ENCODE peak calls at places on chromosomes 1 and 21, in ten cellular contexts. One of them, this sample, is unnamed.

GRCh38 chr1:200369706-200370105 is 40.1 kb downstream of the ZNF281 start:
- ATAC-seq in aorta: no peak
- ATAC-seq in activated naive CD8-positive, alpha-beta T cell treated with anti-CD3 and anti-CD28 coated beads, Interleukin-2, amount 10 ng/mL, durations not matched to agents 7 days and 5 days: no peak
- ATAC-seq in lower lobe of right lung: no peak
- ATAC-seq in esophagus mucosa: no peak
- ATAC-seq in stimulated activated naive B cell treated with anti-CD40 and anti-IgM and Interleukin-4, amounts not matched to agents 10 μg/mL and 1 μg/mL and 100 μg/mL, for 72 hours: no peak
- ATAC-seq in stimulated activated effector memory CD8-positive, alpha-beta T cell treated with anti-CD3 and anti-CD28 coated beads, Interleukin-12 subunit alpha, Interleukin-12 subunit beta, amount 100 ng/mL, for 72 hours: no peak
- ATAC-seq in stimulated activated naive CD8-positive, alpha-beta T cell treated with anti-CD3 and anti-CD28 coated beads, Interleukin-15, Interleukin-2, amounts not matched to agents 100 U/mL and 50 U/mL, for 24 hours: no peak
- ATAC-seq in activated T-cell treated with anti-CD3 and anti-CD28 coated beads, Interleukin-2, amount 50 U/mL, for 4 hours: no peak
- ATAC-seq in upper lobe of right lung: no peak
- ATAC-seq in this sample: no peak

GRCh38 chr21:32403201-32403701 is 9.3 kb upstream of the EVA1C start:
- ATAC-seq in upper lobe of right lung: peak
- ATAC-seq in esophagus mucosa: peak
- ATAC-seq in aorta: peak
- ATAC-seq in activated naive CD8-positive, alpha-beta T cell treated with anti-CD3 and anti-CD28 coated beads, Interleukin-2, amount 10 ng/mL, durations not matched to agents 7 days and 5 days: peak
- ATAC-seq in stimulated activated naive CD8-positive, alpha-beta T cell treated with anti-CD3 and anti-CD28 coated beads, Interleukin-15, Interleukin-2, amounts not matched to agents 100 U/mL and 50 U/mL, for 24 hours: peak
- ATAC-seq in lower lobe of right lung: peak
- ATAC-seq in activated T-cell treated with anti-CD3 and anti-CD28 coated beads, Interleukin-2, amount 50 U/mL, for 4 hours: peak
- ATAC-seq in stimulated activated naive B cell treated with anti-CD40 and anti-IgM and Interleukin-4, amounts not matched to agents 10 μg/mL and 1 μg/mL and 100 μg/mL, for 72 hours: peak
- ATAC-seq in stimulated activated effector memory CD8-positive, alpha-beta T cell treated with anti-CD3 and anti-CD28 coated beads, Interleukin-12 subunit alpha, Interleukin-12 subunit beta, amount 100 ng/mL, for 72 hours: peak
- ATAC-seq in this sample: peak

GRCh38 chr1:179228783-179229213 is 679 bp downstream of the ABL2 start:
- ATAC-seq in activated T-cell treated with anti-CD3 and anti-CD28 coated beads, Interleukin-2, amount 50 U/mL, for 4 hours: peak
- ATAC-seq in stimulated activated naive CD8-positive, alpha-beta T cell treated with anti-CD3 and anti-CD28 coated beads, Interleukin-15, Interleukin-2, amounts not matched to agents 100 U/mL and 50 U/mL, for 24 hours: peak
- ATAC-seq in lower lobe of right lung: peak
- ATAC-seq in aorta: peak
- ATAC-seq in activated naive CD8-positive, alpha-beta T cell treated with anti-CD3 and anti-CD28 coated beads, Interleukin-2, amount 10 ng/mL, durations not matched to agents 7 days and 5 days: no peak
- ATAC-seq in upper lobe of right lung: peak
- ATAC-seq in esophagus mucosa: peak
- ATAC-seq in stimulated activated effector memory CD8-positive, alpha-beta T cell treated with anti-CD3 and anti-CD28 coated beads, Interleukin-12 subunit alpha, Interleukin-12 subunit beta, amount 100 ng/mL, for 72 hours: peak
- ATAC-seq in stimulated activated naive B cell treated with anti-CD40 and anti-IgM and Interleukin-4, amounts not matched to agents 10 μg/mL and 1 μg/mL and 100 μg/mL, for 72 hours: peak
- ATAC-seq in this sample: peak

GRCh38 chr1:32091176-32091575 is 16.7 kb upstream of the KPNA6 start:
- ATAC-seq in activated T-cell treated with anti-CD3 and anti-CD28 coated beads, Interleukin-2, amount 50 U/mL, for 4 hours: no peak
- ATAC-seq in stimulated activated naive B cell treated with anti-CD40 and anti-IgM and Interleukin-4, amounts not matched to agents 10 μg/mL and 1 μg/mL and 100 μg/mL, for 72 hours: no peak
- ATAC-seq in stimulated activated effector memory CD8-positive, alpha-beta T cell treated with anti-CD3 and anti-CD28 coated beads, Interleukin-12 subunit alpha, Interleukin-12 subunit beta, amount 100 ng/mL, for 72 hours: peak
- ATAC-seq in stimulated activated naive CD8-positive, alpha-beta T cell treated with anti-CD3 and anti-CD28 coated beads, Interleukin-15, Interleukin-2, amounts not matched to agents 100 U/mL and 50 U/mL, for 24 hours: no peak
- ATAC-seq in aorta: no peak
- ATAC-seq in upper lobe of right lung: no peak
- ATAC-seq in esophagus mucosa: no peak
- ATAC-seq in lower lobe of right lung: no peak
- ATAC-seq in activated naive CD8-positive, alpha-beta T cell treated with anti-CD3 and anti-CD28 coated beads, Interleukin-2, amount 10 ng/mL, durations not matched to agents 7 days and 5 days: no peak
- ATAC-seq in this sample: no peak

GRCh38 chr1:58874757-58875755 is 91.2 kb upstream of the JUN start:
- ATAC-seq in stimulated activated naive B cell treated with anti-CD40 and anti-IgM and Interleukin-4, amounts not matched to agents 10 μg/mL and 1 μg/mL and 100 μg/mL, for 72 hours: no peak
- ATAC-seq in lower lobe of right lung: peak
- ATAC-seq in activated T-cell treated with anti-CD3 and anti-CD28 coated beads, Interleukin-2, amount 50 U/mL, for 4 hours: no peak
- ATAC-seq in stimulated activated naive CD8-positive, alpha-beta T cell treated with anti-CD3 and anti-CD28 coated beads, Interleukin-15, Interleukin-2, amounts not matched to agents 100 U/mL and 50 U/mL, for 24 hours: no peak
- ATAC-seq in upper lobe of right lung: peak
- ATAC-seq in stimulated activated effector memory CD8-positive, alpha-beta T cell treated with anti-CD3 and anti-CD28 coated beads, Interleukin-12 subunit alpha, Interleukin-12 subunit beta, amount 100 ng/mL, for 72 hours: no peak
- ATAC-seq in activated naive CD8-positive, alpha-beta T cell treated with anti-CD3 and anti-CD28 coated beads, Interleukin-2, amount 10 ng/mL, durations not matched to agents 7 days and 5 days: no peak
- ATAC-seq in aorta: peak
- ATAC-seq in esophagus mucosa: peak
- ATAC-seq in this sample: peak

GRCh38 chr21:37204580-37204979 is 62.6 kb downstream of the VPS26C start:
- ATAC-seq in esophagus mucosa: no peak
- ATAC-seq in aorta: no peak
- ATAC-seq in activated naive CD8-positive, alpha-beta T cell treated with anti-CD3 and anti-CD28 coated beads, Interleukin-2, amount 10 ng/mL, durations not matched to agents 7 days and 5 days: no peak
- ATAC-seq in stimulated activated naive B cell treated with anti-CD40 and anti-IgM and Interleukin-4, amounts not matched to agents 10 μg/mL and 1 μg/mL and 100 μg/mL, for 72 hours: no peak
- ATAC-seq in lower lobe of right lung: no peak
- ATAC-seq in upper lobe of right lung: no peak
- ATAC-seq in stimulated activated naive CD8-positive, alpha-beta T cell treated with anti-CD3 and anti-CD28 coated beads, Interleukin-15, Interleukin-2, amounts not matched to agents 100 U/mL and 50 U/mL, for 24 hours: no peak
- ATAC-seq in activated T-cell treated with anti-CD3 and anti-CD28 coated beads, Interleukin-2, amount 50 U/mL, for 4 hours: no peak
- ATAC-seq in stimulated activated effector memory CD8-positive, alpha-beta T cell treated with anti-CD3 and anti-CD28 coated beads, Interleukin-12 subunit alpha, Interleukin-12 subunit beta, amount 100 ng/mL, for 72 hours: no peak
- ATAC-seq in this sample: no peak

GRCh38 chr21:31397939-31398338 is 53.9 kb upstream of the TIAM1 start:
- ATAC-seq in esophagus mucosa: peak
- ATAC-seq in activated naive CD8-positive, alpha-beta T cell treated with anti-CD3 and anti-CD28 coated beads, Interleukin-2, amount 10 ng/mL, durations not matched to agents 7 days and 5 days: peak
- ATAC-seq in stimulated activated naive B cell treated with anti-CD40 and anti-IgM and Interleukin-4, amounts not matched to agents 10 μg/mL and 1 μg/mL and 100 μg/mL, for 72 hours: peak
- ATAC-seq in lower lobe of right lung: no peak
- ATAC-seq in upper lobe of right lung: no peak
- ATAC-seq in stimulated activated effector memory CD8-positive, alpha-beta T cell treated with anti-CD3 and anti-CD28 coated beads, Interleukin-12 subunit alpha, Interleukin-12 subunit beta, amount 100 ng/mL, for 72 hours: no peak
- ATAC-seq in stimulated activated naive CD8-positive, alpha-beta T cell treated with anti-CD3 and anti-CD28 coated beads, Interleukin-15, Interleukin-2, amounts not matched to agents 100 U/mL and 50 U/mL, for 24 hours: peak
- ATAC-seq in activated T-cell treated with anti-CD3 and anti-CD28 coated beads, Interleukin-2, amount 50 U/mL, for 4 hours: no peak
- ATAC-seq in aorta: no peak
- ATAC-seq in this sample: no peak

GRCh38 chr21:31012133-31013089 is 25.9 kb downstream of the KRTAP19-8 start:
- ATAC-seq in stimulated activated naive CD8-positive, alpha-beta T cell treated with anti-CD3 and anti-CD28 coated beads, Interleukin-15, Interleukin-2, amounts not matched to agents 100 U/mL and 50 U/mL, for 24 hours: no peak
- ATAC-seq in stimulated activated effector memory CD8-positive, alpha-beta T cell treated with anti-CD3 and anti-CD28 coated beads, Interleukin-12 subunit alpha, Interleukin-12 subunit beta, amount 100 ng/mL, for 72 hours: peak
- ATAC-seq in upper lobe of right lung: no peak
- ATAC-seq in stimulated activated naive B cell treated with anti-CD40 and anti-IgM and Interleukin-4, amounts not matched to agents 10 μg/mL and 1 μg/mL and 100 μg/mL, for 72 hours: no peak
- ATAC-seq in esophagus mucosa: no peak
- ATAC-seq in activated naive CD8-positive, alpha-beta T cell treated with anti-CD3 and anti-CD28 coated beads, Interleukin-2, amount 10 ng/mL, durations not matched to agents 7 days and 5 days: peak
- ATAC-seq in aorta: no peak
- ATAC-seq in lower lobe of right lung: no peak
- ATAC-seq in activated T-cell treated with anti-CD3 and anti-CD28 coated beads, Interleukin-2, amount 50 U/mL, for 4 hours: no peak
- ATAC-seq in this sample: no peak

GRCh38 chr1:183180213-183180612 is 5.9 kb upstream of the LAMC2 start:
- ATAC-seq in stimulated activated naive CD8-positive, alpha-beta T cell treated with anti-CD3 and anti-CD28 coated beads, Interleukin-15, Interleukin-2, amounts not matched to agents 100 U/mL and 50 U/mL, for 24 hours: no peak
- ATAC-seq in stimulated activated effector memory CD8-positive, alpha-beta T cell treated with anti-CD3 and anti-CD28 coated beads, Interleukin-12 subunit alpha, Interleukin-12 subunit beta, amount 100 ng/mL, for 72 hours: no peak
- ATAC-seq in aorta: peak
- ATAC-seq in esophagus mucosa: peak
- ATAC-seq in upper lobe of right lung: peak
- ATAC-seq in activated naive CD8-positive, alpha-beta T cell treated with anti-CD3 and anti-CD28 coated beads, Interleukin-2, amount 10 ng/mL, durations not matched to agents 7 days and 5 days: no peak
- ATAC-seq in activated T-cell treated with anti-CD3 and anti-CD28 coated beads, Interleukin-2, amount 50 U/mL, for 4 hours: no peak
- ATAC-seq in lower lobe of right lung: peak
- ATAC-seq in stimulated activated naive B cell treated with anti-CD40 and anti-IgM and Interleukin-4, amounts not matched to agents 10 μg/mL and 1 μg/mL and 100 μg/mL, for 72 hours: peak
- ATAC-seq in this sample: peak

GRCh38 chr1:18657436-18658179 is 27.0 kb downstream of the PAX7 start:
- ATAC-seq in activated T-cell treated with anti-CD3 and anti-CD28 coated beads, Interleukin-2, amount 50 U/mL, for 4 hours: no peak
- ATAC-seq in activated naive CD8-positive, alpha-beta T cell treated with anti-CD3 and anti-CD28 coated beads, Interleukin-2, amount 10 ng/mL, durations not matched to agents 7 days and 5 days: no peak
- ATAC-seq in upper lobe of right lung: no peak
- ATAC-seq in stimulated activated naive B cell treated with anti-CD40 and anti-IgM and Interleukin-4, amounts not matched to agents 10 μg/mL and 1 μg/mL and 100 μg/mL, for 72 hours: no peak
- ATAC-seq in stimulated activated naive CD8-positive, alpha-beta T cell treated with anti-CD3 and anti-CD28 coated beads, Interleukin-15, Interleukin-2, amounts not matched to agents 100 U/mL and 50 U/mL, for 24 hours: no peak
- ATAC-seq in esophagus mucosa: no peak
- ATAC-seq in stimulated activated effector memory CD8-positive, alpha-beta T cell treated with anti-CD3 and anti-CD28 coated beads, Interleukin-12 subunit alpha, Interleukin-12 subunit beta, amount 100 ng/mL, for 72 hours: no peak
- ATAC-seq in aorta: no peak
- ATAC-seq in lower lobe of right lung: no peak
- ATAC-seq in this sample: no peak

GRCh38 chr21:33668180-33668579 is 25.9 kb downstream of the ITSN1 start:
- ATAC-seq in aorta: peak
- ATAC-seq in activated naive CD8-positive, alpha-beta T cell treated with anti-CD3 and anti-CD28 coated beads, Interleukin-2, amount 10 ng/mL, durations not matched to agents 7 days and 5 days: no peak
- ATAC-seq in stimulated activated naive CD8-positive, alpha-beta T cell treated with anti-CD3 and anti-CD28 coated beads, Interleukin-15, Interleukin-2, amounts not matched to agents 100 U/mL and 50 U/mL, for 24 hours: no peak
- ATAC-seq in lower lobe of right lung: no peak
- ATAC-seq in upper lobe of right lung: peak
- ATAC-seq in esophagus mucosa: no peak
- ATAC-seq in stimulated activated effector memory CD8-positive, alpha-beta T cell treated with anti-CD3 and anti-CD28 coated beads, Interleukin-12 subunit alpha, Interleukin-12 subunit beta, amount 100 ng/mL, for 72 hours: no peak
- ATAC-seq in stimulated activated naive B cell treated with anti-CD40 and anti-IgM and Interleukin-4, amounts not matched to agents 10 μg/mL and 1 μg/mL and 100 μg/mL, for 72 hours: no peak
- ATAC-seq in activated T-cell treated with anti-CD3 and anti-CD28 coated beads, Interleukin-2, amount 50 U/mL, for 4 hours: no peak
- ATAC-seq in this sample: no peak

GRCh38 chr1:177278626-177279390 is 108.0 kb downstream of the BRINP2 start:
- ATAC-seq in upper lobe of right lung: no peak
- ATAC-seq in aorta: no peak
- ATAC-seq in lower lobe of right lung: no peak
- ATAC-seq in stimulated activated naive B cell treated with anti-CD40 and anti-IgM and Interleukin-4, amounts not matched to agents 10 μg/mL and 1 μg/mL and 100 μg/mL, for 72 hours: no peak
- ATAC-seq in esophagus mucosa: no peak
- ATAC-seq in stimulated activated effector memory CD8-positive, alpha-beta T cell treated with anti-CD3 and anti-CD28 coated beads, Interleukin-12 subunit alpha, Interleukin-12 subunit beta, amount 100 ng/mL, for 72 hours: no peak
- ATAC-seq in activated naive CD8-positive, alpha-beta T cell treated with anti-CD3 and anti-CD28 coated beads, Interleukin-2, amount 10 ng/mL, durations not matched to agents 7 days and 5 days: no peak
- ATAC-seq in activated T-cell treated with anti-CD3 and anti-CD28 coated beads, Interleukin-2, amount 50 U/mL, for 4 hours: no peak
- ATAC-seq in stimulated activated naive CD8-positive, alpha-beta T cell treated with anti-CD3 and anti-CD28 coated beads, Interleukin-15, Interleukin-2, amounts not matched to agents 100 U/mL and 50 U/mL, for 24 hours: no peak
- ATAC-seq in this sample: no peak

GRCh38 chr1:116807394-116807793 is 53.2 kb downstream of the CD2 start:
- ATAC-seq in stimulated activated effector memory CD8-positive, alpha-beta T cell treated with anti-CD3 and anti-CD28 coated beads, Interleukin-12 subunit alpha, Interleukin-12 subunit beta, amount 100 ng/mL, for 72 hours: peak
- ATAC-seq in lower lobe of right lung: no peak
- ATAC-seq in stimulated activated naive CD8-positive, alpha-beta T cell treated with anti-CD3 and anti-CD28 coated beads, Interleukin-15, Interleukin-2, amounts not matched to agents 100 U/mL and 50 U/mL, for 24 hours: no peak
- ATAC-seq in stimulated activated naive B cell treated with anti-CD40 and anti-IgM and Interleukin-4, amounts not matched to agents 10 μg/mL and 1 μg/mL and 100 μg/mL, for 72 hours: no peak
- ATAC-seq in upper lobe of right lung: no peak
- ATAC-seq in activated T-cell treated with anti-CD3 and anti-CD28 coated beads, Interleukin-2, amount 50 U/mL, for 4 hours: no peak
- ATAC-seq in esophagus mucosa: no peak
- ATAC-seq in aorta: no peak
- ATAC-seq in activated naive CD8-positive, alpha-beta T cell treated with anti-CD3 and anti-CD28 coated beads, Interleukin-2, amount 10 ng/mL, durations not matched to agents 7 days and 5 days: no peak
- ATAC-seq in this sample: no peak

GRCh38 chr1:3014041-3014440 is 7.2 kb upstream of the ACTRT2 start:
- ATAC-seq in stimulated activated naive CD8-positive, alpha-beta T cell treated with anti-CD3 and anti-CD28 coated beads, Interleukin-15, Interleukin-2, amounts not matched to agents 100 U/mL and 50 U/mL, for 24 hours: no peak
- ATAC-seq in esophagus mucosa: no peak
- ATAC-seq in activated T-cell treated with anti-CD3 and anti-CD28 coated beads, Interleukin-2, amount 50 U/mL, for 4 hours: no peak
- ATAC-seq in upper lobe of right lung: no peak
- ATAC-seq in activated naive CD8-positive, alpha-beta T cell treated with anti-CD3 and anti-CD28 coated beads, Interleukin-2, amount 10 ng/mL, durations not matched to agents 7 days and 5 days: no peak
- ATAC-seq in stimulated activated naive B cell treated with anti-CD40 and anti-IgM and Interleukin-4, amounts not matched to agents 10 μg/mL and 1 μg/mL and 100 μg/mL, for 72 hours: no peak
- ATAC-seq in aorta: no peak
- ATAC-seq in lower lobe of right lung: no peak
- ATAC-seq in stimulated activated effector memory CD8-positive, alpha-beta T cell treated with anti-CD3 and anti-CD28 coated beads, Interleukin-12 subunit alpha, Interleukin-12 subunit beta, amount 100 ng/mL, for 72 hours: no peak
- ATAC-seq in this sample: no peak

GRCh38 chr1:221315330-221315729 is 426.6 kb downstream of the DUSP10 start:
- ATAC-seq in activated naive CD8-positive, alpha-beta T cell treated with anti-CD3 and anti-CD28 coated beads, Interleukin-2, amount 10 ng/mL, durations not matched to agents 7 days and 5 days: no peak
- ATAC-seq in lower lobe of right lung: no peak
- ATAC-seq in stimulated activated effector memory CD8-positive, alpha-beta T cell treated with anti-CD3 and anti-CD28 coated beads, Interleukin-12 subunit alpha, Interleukin-12 subunit beta, amount 100 ng/mL, for 72 hours: no peak
- ATAC-seq in stimulated activated naive CD8-positive, alpha-beta T cell treated with anti-CD3 and anti-CD28 coated beads, Interleukin-15, Interleukin-2, amounts not matched to agents 100 U/mL and 50 U/mL, for 24 hours: no peak
- ATAC-seq in upper lobe of right lung: peak
- ATAC-seq in aorta: peak
- ATAC-seq in activated T-cell treated with anti-CD3 and anti-CD28 coated beads, Interleukin-2, amount 50 U/mL, for 4 hours: no peak
- ATAC-seq in stimulated activated naive B cell treated with anti-CD40 and anti-IgM and Interleukin-4, amounts not matched to agents 10 μg/mL and 1 μg/mL and 100 μg/mL, for 72 hours: no peak
- ATAC-seq in esophagus mucosa: no peak
- ATAC-seq in this sample: peak